ENCODE peak calls at places on chromosome 12, in four cellular contexts. O, W, U and A are unnamed samples.

GRCh38 chr12:118102609-118103008 is 1.2 kb downstream of the VSIG10 start:
- DNase-seq in O (no peak), W (no peak), U (no peak), A (no peak)

GRCh38 chr12:47360771-47361388 is 281.1 kb upstream of the AMIGO2 start:
- DNase-seq in O (no peak), W (no peak), U (peak), A (no peak)

GRCh38 chr12:82182601-82183000 is 175.6 kb downstream of the CCDC59 start:
- DNase-seq in O (no peak), W (no peak), U (no peak), A (no peak)

GRCh38 chr12:29043069-29043468 is 106.0 kb upstream of the FAR2 start:
- DNase-seq in O (no peak), W (no peak), U (no peak), A (no peak)

GRCh38 chr12:68899251-68899771 is 33.7 kb downstream of the CPM start:
- DNase-seq in O (no peak), W (peak), U (no peak), A (peak)

GRCh38 chr12:108430245-108430644 is 84.8 kb upstream of the FICD start:
- DNase-seq in O (no peak), W (no peak), U (no peak), A (no peak)

GRCh38 chr12:124326899-124327298 is 32.0 kb downstream of the RFLNA start:
- DNase-seq in O (no peak), W (no peak), U (no peak), A (no peak)

GRCh38 chr12:44157359-44157758 is 321.5 kb downstream of the TMEM117 start:
- DNase-seq in O (no peak), W (no peak), U (no peak), A (no peak)

GRCh38 chr12:52278931-52279682 is 4.7 kb downstream of the KRT86 start:
- DNase-seq in O (peak), W (peak), U (peak), A (peak)

GRCh38 chr12:56636118-56636674 is 6.1 kb upstream of the BAZ2A start:
- DNase-seq in O (peak), W (peak), U (peak), A (peak)

GRCh38 chr12:108305520-108305919 is 33.6 kb downstream of the CMKLR1 start:
- DNase-seq in O (no peak), W (no peak), U (no peak), A (no peak)

GRCh38 chr12:72511906-72512305 is 239.7 kb downstream of the TRHDE start:
- DNase-seq in O (no peak), W (no peak), U (no peak), A (no peak)

GRCh38 chr12:42213954-42214426 is 24.1 kb downstream of the YAF2 start:
- DNase-seq in O (no peak), W (no peak), U (no peak), A (no peak)

GRCh38 chr12:49233842-49234526 is 30.9 kb upstream of the TUBA1C start:
- DNase-seq in O (no peak), W (no peak), U (peak), A (no peak)

GRCh38 chr12:14454098-14454907 is 88.8 kb downstream of the ATF7IP start:
- DNase-seq in O (peak), W (peak), U (peak), A (peak)

GRCh38 chr12:125954362-125954761 is 889.1 kb downstream of the AACS start:
- DNase-seq in O (no peak), W (no peak), U (no peak), A (no peak)

GRCh38 chr12:101655400-101655799 is 42.0 kb upstream of the CHPT1 start:
- DNase-seq in O (no peak), W (no peak), U (no peak), A (no peak)

DNA sequence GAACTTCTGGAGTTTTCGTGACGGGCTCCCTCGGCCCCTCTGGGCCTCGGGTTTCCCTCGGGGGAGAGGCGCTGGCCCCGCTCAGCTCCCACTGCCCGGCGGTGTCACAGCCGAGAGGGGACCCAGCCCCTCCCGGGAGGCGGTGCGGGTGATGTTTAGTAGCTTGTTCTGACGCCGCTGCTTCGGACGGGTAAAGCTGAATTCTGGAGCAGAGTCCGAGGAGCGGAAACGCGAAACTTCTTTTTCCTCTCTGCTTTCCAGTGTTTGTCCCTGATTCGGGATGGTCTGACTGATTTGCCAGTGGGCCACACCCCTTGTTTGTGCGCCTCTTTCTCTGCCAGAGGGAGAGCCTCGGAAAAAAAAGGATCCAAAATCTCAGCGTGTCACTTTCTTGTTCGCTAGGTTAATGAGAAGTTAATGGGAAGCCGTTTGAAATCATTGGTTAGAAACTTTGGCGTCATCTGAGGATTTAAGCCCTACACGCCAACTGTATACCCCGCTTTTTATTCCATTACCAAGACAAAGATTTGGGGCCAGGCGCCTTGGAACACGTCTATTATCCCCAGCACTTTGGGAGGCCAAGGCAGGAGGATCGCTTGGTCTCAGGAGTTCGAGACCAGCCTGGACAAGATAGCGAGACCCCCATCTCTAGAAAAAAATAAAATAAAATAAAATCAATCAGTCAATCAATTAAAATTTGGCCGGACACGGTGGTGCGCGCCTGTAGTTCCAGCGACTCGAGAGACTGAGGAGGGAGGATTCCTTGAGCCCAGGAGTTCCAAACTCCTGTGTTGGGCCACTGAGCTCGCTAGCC is 756 bp downstream of the TULP3 start:
- DNase-seq in O (peak), W (peak), U (no peak), A (peak)
- TF ChIP-seq HMGXB4 in O (no peak), W (no peak), U (no peak), A (no peak)

GRCh38 chr12:32906407-32907165 is 10.0 kb upstream of the PKP2 start:
- DNase-seq in O (no peak), W (peak), U (no peak), A (no peak)
- TF ChIP-seq HMGXB4 in O (no peak), W (no peak), U (no peak), A (no peak)

GRCh38 chr12:71092290-71092689 is 65.5 kb downstream of the TSPAN8 start:
- DNase-seq in O (no peak), W (no peak), U (no peak), A (no peak)
- TF ChIP-seq HMGXB4 in O (no peak), W (no peak), U (no peak), A (no peak)

GRCh38 chr12:105547786-105548185 is 217.3 kb downstream of the C12orf75 start:
- DNase-seq in O (no peak), W (no peak), U (no peak), A (no peak)
- TF ChIP-seq HMGXB4 in O (no peak), W (no peak), U (no peak), A (no peak)

GRCh38 chr12:122687091-122687490 is 16.1 kb downstream of the HCAR2 start:
- DNase-seq in O (no peak), W (no peak), U (no peak), A (no peak)
- TF ChIP-seq HMGXB4 in O (no peak), W (no peak), U (no peak), A (no peak)

GRCh38 chr12:30548203-30548602 is 147.5 kb downstream of the IPO8 start:
- DNase-seq in O (no peak), W (no peak), U (no peak), A (no peak)
- TF ChIP-seq HMGXB4 in O (no peak), W (no peak), U (no peak), A (no peak)